ENCODE peak calls at places on chromosomes 2 and 18, in ten cellular contexts. B, W, E, T, S, G, Q, X, A and L are unnamed samples.

GRCh38 chr2:71004857-71005256 is 10.2 kb upstream of the TEX261 start:
- DNase-seq in E (no peak), A (no peak), W (no peak), G (no peak), S (no peak), B (no peak), T (peak; percentile 38), X (no peak), Q (no peak), L (no peak)

GRCh38 chr2:30164131-30164925 is 17.5 kb downstream of the YPEL5 start:
- DNase-seq in G (no peak), E (no peak), A (no peak), B (no peak), S (no peak), Q (no peak), T (no peak), X (no peak), W (no peak), L (peak; percentile 68)

GRCh38 chr2:92072461-92073035 is 2798.7 kb upstream of the TEKT4 start:
- DNase-seq in X (no peak), S (no peak), G (no peak), B (no peak), Q (peak; percentile 25), T (peak; percentile 46), A (no peak), W (peak; percentile 23), E (peak; percentile 12), L (no peak)

GRCh38 chr2:23283653-23284052 is 101.3 kb upstream of the KLHL29 start:
- DNase-seq in G (peak; percentile 29), A (no peak), X (no peak), W (no peak), T (no peak), E (no peak), S (no peak), Q (no peak), B (no peak), L (peak; percentile 34)

GRCh38 chr2:38602136-38602731 is 494 bp downstream of the HNRNPLL start:
- DNase-seq in E (no peak), G (peak; percentile 33), Q (peak; percentile 76), B (no peak), X (peak; percentile 46), S (no peak), W (peak; percentile 43), T (peak; percentile 91), A (peak; percentile 34), L (no peak)

GRCh38 chr18:49849331-49850217 is 36.2 kb upstream of the ACAA2 start:
- DNase-seq in W (peak; percentile 72), X (no peak), A (peak; percentile 44), T (no peak), E (no peak), G (peak; percentile 87), Q (no peak), S (no peak), B (peak; percentile 96), L (no peak)

GRCh38 chr18:493974-494601 is 6.4 kb downstream of the COLEC12 start:
- DNase-seq in B (no peak), X (no peak), E (no peak), G (no peak), Q (no peak), A (no peak), T (no peak), W (no peak), S (no peak), L (no peak)

GRCh38 chr2:185316383-185316782 is 422.2 kb upstream of the FSIP2 start:
- DNase-seq in T (no peak), Q (no peak), G (no peak), W (no peak), A (no peak), E (no peak), B (no peak), S (no peak), X (no peak), L (no peak)

GRCh38 chr2:240526521-240526920 is 31.3 kb downstream of the ANKMY1 start:
- DNase-seq in B (no peak), X (no peak), G (no peak), E (no peak), S (no peak), W (no peak), A (no peak), T (peak; percentile 18), Q (no peak), L (no peak)

GRCh38 chr2:240527153-240527750 is 30.5 kb downstream of the ANKMY1 start:
- DNase-seq in W (no peak), G (no peak), A (no peak), S (no peak), T (no peak), E (no peak), Q (no peak), B (no peak), X (no peak), L (no peak)

GRCh38 chr2:240529344-240529999 is 28.3 kb downstream of the ANKMY1 start:
- DNase-seq in A (no peak), T (peak; percentile 53), X (no peak), Q (no peak), S (no peak), E (no peak), G (no peak), B (no peak), W (no peak), L (no peak)

GRCh38 chr2:240530181-240530580 is 27.6 kb downstream of the ANKMY1 start:
- DNase-seq in A (no peak), T (peak; percentile 40), S (no peak), E (no peak), X (no peak), B (no peak), G (no peak), Q (no peak), W (no peak), L (no peak)

GRCh38 chr2:240528406-240529040 is 29.3 kb downstream of the ANKMY1 start:
- DNase-seq in G (no peak), W (no peak), E (no peak), T (peak; percentile 51), A (no peak), X (no peak), Q (no peak), S (no peak), B (no peak), L (no peak)
- H3K9me3 ChIP-seq in G (peaks cover 60% of the 10 kb centered on the region), W (no peaks in the 10 kb centered on the region), E (peaks cover 6% of the 10 kb centered on the region), T (peaks cover 34% of the 10 kb centered on the region), A (peaks cover 18% of the 10 kb centered on the region), X (peaks cover 6% of the 10 kb centered on the region), Q (peaks cover 8% of the 10 kb centered on the region), S (no peaks in the 10 kb centered on the region), B (peaks cover 31% of the 10 kb centered on the region), L (peaks cover 17% of the 10 kb centered on the region)

GRCh38 chr2:64230540-64230939 is 86.3 kb upstream of the PELI1 start:
- DNase-seq in G (no peak), E (no peak), B (no peak), A (no peak), S (no peak), T (no peak), X (no peak), Q (no peak), W (no peak), L (no peak)

GRCh38 chr2:64228923-64229322 is 84.7 kb upstream of the PELI1 start:
- DNase-seq in E (no peak), G (no peak), T (no peak), W (no peak), S (no peak), Q (no peak), B (no peak), A (no peak), X (no peak), L (no peak)

GRCh38 chr2:64227603-64228125 is 83.4 kb upstream of the PELI1 start:
- DNase-seq in G (no peak), Q (no peak), E (no peak), S (no peak), T (no peak), W (no peak), B (no peak), A (no peak), X (no peak), L (no peak)

GRCh38 chr2:64226611-64227010 is 82.4 kb upstream of the PELI1 start:
- DNase-seq in B (no peak), Q (no peak), X (no peak), G (no peak), T (no peak), W (no peak), S (no peak), A (no peak), E (no peak), L (no peak)

DNA sequence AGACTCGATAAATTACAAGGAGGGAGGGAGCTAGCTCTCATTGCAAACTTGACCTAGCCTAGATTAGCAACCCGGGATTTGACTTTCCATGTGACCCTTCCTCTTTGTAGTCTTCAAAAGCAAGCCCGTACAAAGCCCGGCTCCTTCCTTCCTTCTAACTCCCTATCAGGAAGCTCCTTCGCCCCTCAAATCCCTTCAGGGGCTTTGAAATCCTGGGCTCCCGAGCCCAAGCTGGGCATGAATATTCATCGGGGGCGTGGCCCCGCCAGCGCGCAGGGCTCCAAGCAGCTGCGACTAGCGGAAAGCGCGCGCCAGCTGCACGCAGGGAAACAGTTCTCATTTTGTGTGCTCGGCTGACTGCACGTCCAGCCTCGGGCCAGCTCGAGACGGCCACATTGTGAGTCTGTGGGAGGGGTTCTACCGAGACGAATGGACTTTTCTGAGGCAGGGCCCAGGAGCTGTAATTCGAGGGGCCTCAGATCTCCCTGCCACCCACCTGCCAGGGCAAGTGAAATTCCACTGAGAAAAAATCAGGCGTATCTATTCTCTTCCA is 84.0 kb upstream of the PELI1 start:
- DNase-seq in E (peak; percentile 53), W (peak; percentile 75), A (peak; percentile 87), Q (peak; percentile 92), X (peak; percentile 75), G (peak; percentile 55), B (peak; percentile 15), T (peak; percentile 97), S (no peak), L (peak; percentile 93)
- TF ChIP-seq POLR2A in E (peak; percentile 36), W (no peak), A (peak; percentile 62), Q (no peak), X (peak; percentile 41), G (no peak), B (no peak), T (peak; percentile 30), S (no peak), L (no peak)

GRCh38 chr2:234691226-234691600 is 194.3 kb upstream of the ARL4C start:
- DNase-seq in E (no peak), S (no peak), G (no peak), Q (no peak), A (no peak), X (no peak), W (no peak), B (no peak), T (no peak), L (no peak)

GRCh38 chr2:234689911-234690379 is 193.1 kb upstream of the ARL4C start:
- DNase-seq in T (no peak), X (no peak), B (no peak), S (no peak), G (no peak), E (no peak), A (no peak), Q (no peak), W (no peak), L (peak; percentile 57)

GRCh38 chr2:234694244-234695013 is 197.5 kb upstream of the ARL4C start:
- DNase-seq in W (peak; percentile 71), X (no peak), T (no peak), G (no peak), B (peak; percentile 60), E (no peak), Q (no peak), A (no peak), S (no peak), L (no peak)

GRCh38 chr2:234690569-234691225 is 193.8 kb upstream of the ARL4C start:
- DNase-seq in T (no peak), A (no peak), W (no peak), E (no peak), X (no peak), G (no peak), B (no peak), S (no peak), Q (no peak), L (peak; percentile 74)

GRCh38 chr2:234691968-234692955 is 195.4 kb upstream of the ARL4C start:
- DNase-seq in G (no peak), Q (no peak), A (no peak), E (no peak), X (no peak), B (no peak), W (no peak), T (no peak), S (no peak), L (peak; percentile 45)
- H3K27ac ChIP-seq in G (no peak overlapping the region), Q (no peak overlapping the region), A (no peak overlapping the region), E (no peak overlapping the region), X (no peak overlapping the region), B (no peak overlapping the region), W (peak overlapping the region; percentile 31), T (no peak overlapping the region), S (no peak overlapping the region), L (no peak overlapping the region)

DNA sequence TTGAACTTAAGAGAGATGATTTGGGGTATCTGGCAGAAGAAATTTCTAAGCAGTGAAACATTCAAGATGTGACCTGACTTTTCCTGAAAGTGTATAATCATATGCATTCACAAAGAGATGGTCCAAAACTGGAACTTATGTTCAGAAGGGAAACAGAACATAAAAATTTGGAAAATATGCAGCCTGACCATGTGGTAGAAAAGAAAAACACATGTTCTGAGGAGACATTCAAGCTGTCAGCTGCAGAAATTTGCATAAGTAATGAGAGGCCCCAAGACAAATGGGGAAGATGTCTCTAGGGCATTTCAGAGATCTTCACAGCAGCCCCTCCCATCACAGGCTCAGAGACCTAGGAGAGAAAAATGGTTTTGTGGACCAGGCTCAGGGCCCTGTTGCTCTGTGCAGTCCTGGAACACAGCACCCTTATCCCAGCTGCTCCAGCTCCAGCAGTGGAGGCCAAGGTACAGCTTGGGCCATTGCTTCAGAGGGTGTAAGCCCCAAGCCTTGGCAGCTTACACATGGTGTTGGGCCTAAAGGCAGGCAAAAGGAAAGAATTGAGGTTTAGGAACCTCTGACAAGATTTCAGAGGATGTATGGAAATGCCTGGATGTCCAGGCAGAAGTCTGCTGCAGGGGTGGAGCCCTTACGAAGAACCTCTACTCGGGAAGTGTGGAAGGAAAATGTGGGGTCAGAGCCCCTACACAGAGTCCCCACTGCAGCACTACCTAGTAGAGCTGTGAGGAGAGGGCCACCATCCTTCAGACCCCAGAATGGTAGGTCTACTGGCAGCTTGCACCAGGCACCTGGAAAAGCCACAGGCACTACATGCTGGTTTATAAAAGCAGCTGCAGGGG is 124.0 kb downstream of the RPIA start:
- DNase-seq in S (no peak), A (no peak), T (no peak), X (no peak), Q (no peak), E (no peak), G (no peak), B (no peak), W (no peak), L (no peak)
- H3K9me3 ChIP-seq in S (no peaks in the 10 kb centered on the region), A (no peaks in the 10 kb centered on the region), T (peaks cover 16% of the 10 kb centered on the region), X (no peaks in the 10 kb centered on the region), Q (peaks cover 4% of the 10 kb centered on the region), E (no peaks in the 10 kb centered on the region), G (peaks cover 11% of the 10 kb centered on the region), B (no peaks in the 10 kb centered on the region), W (no peaks in the 10 kb centered on the region), L (no peaks in the 10 kb centered on the region)